ENCODE peak calls at places on chromosome X, in seven cellular contexts. B, O, W, U, E, Z and J are unnamed samples.

GRCh38 chrX:118353081-118353850 is 7.4 kb downstream of the WDR44 start:
- DNase-seq in E (no peak), B (no peak), O (no peak), Z (no peak), U (no peak), W (no peak), J (no peak)

GRCh38 chrX:153953342-153953830 is 8.9 kb upstream of the RENBP start:
- DNase-seq in B (peak), W (peak), O (peak), E (peak), Z (peak), U (peak), J (peak)

GRCh38 chrX:71107762-71108360 is 1.3 kb upstream of the CXorf65 start:
- DNase-seq in Z (no peak), B (no peak), W (no peak), E (no peak), O (no peak), U (no peak), J (no peak)

GRCh38 chrX:14776901-14777300 is 96.0 kb downstream of the FANCB start:
- DNase-seq in E (no peak), B (no peak), O (no peak), Z (no peak), W (no peak), U (no peak), J (no peak)

GRCh38 chrX:13164611-13165010 is 120.2 kb upstream of the FAM9C start:
- DNase-seq in O (no peak), U (no peak), E (no peak), W (no peak), B (no peak), Z (no peak), J (no peak)

GRCh38 chrX:105314468-105314867 is 94.0 kb upstream of the TEX13A start:
- DNase-seq in E (no peak), O (no peak), W (no peak), B (no peak), U (peak), Z (peak), J (no peak)

GRCh38 chrX:122565952-122566351 is 618.1 kb upstream of the GRIA3 start:
- DNase-seq in B (no peak), Z (peak), O (no peak), U (peak), E (peak), W (no peak), J (no peak)

GRCh38 chrX:2784026-2784425 is 32.2 kb downstream of the XG start:
- DNase-seq in B (no peak), Z (no peak), U (peak), W (no peak), E (no peak), O (no peak), J (no peak)

GRCh38 chrX:74246524-74246923 is 57.5 kb upstream of the ZCCHC13 start:
- DNase-seq in O (no peak), Z (peak), U (peak), W (no peak), E (no peak), B (no peak), J (no peak)

GRCh38 chrX:109475174-109475891 is 6.6 kb downstream of the GUCY2F start:
- DNase-seq in E (peak), W (peak), B (no peak), O (peak), U (peak), Z (peak), J (no peak)

GRCh38 chrX:153414838-153415552 is 3.7 kb downstream of the ZFP92 start:
- DNase-seq in B (peak), E (no peak), Z (no peak), U (peak), W (no peak), O (no peak), J (no peak)

GRCh38 chrX:103879339-103879738 is 47.3 kb upstream of the RAB9B start:
- DNase-seq in W (no peak), B (no peak), Z (peak), O (no peak), E (no peak), U (peak), J (no peak)

GRCh38 chrX:10143071-10143983 is 13.4 kb upstream of the CLCN4 start:
- DNase-seq in B (no peak), Z (no peak), O (no peak), E (no peak), U (no peak), W (no peak), J (no peak)

GRCh38 chrX:80879143-80879542 is 69.5 kb upstream of the BRWD3 start:
- DNase-seq in B (no peak), Z (peak), E (peak), O (no peak), U (no peak), W (no peak), J (no peak)

GRCh38 chrX:23799469-23800065 is 16.6 kb downstream of the SAT1 start:
- DNase-seq in Z (no peak), U (peak), W (no peak), B (no peak), O (no peak), E (peak), J (no peak)

GRCh38 chrX:105063743-105064142 is 156.8 kb downstream of the TEX13A start:
- DNase-seq in W (no peak), O (no peak), E (no peak), U (no peak), B (no peak), Z (peak), J (no peak)

GRCh38 chrX:34874763-34875162 is 67.8 kb upstream of the FAM47B start:
- DNase-seq in E (no peak), W (no peak), B (no peak), O (no peak), Z (peak), U (no peak), J (no peak)

GRCh38 chrX:2710041-2710471 is 19.0 kb downstream of the CD99 start:
- DNase-seq in Z (peak), O (no peak), E (peak), W (no peak), B (no peak), U (peak), J (no peak)

GRCh38 chrX:15340867-15341266 is 5.5 kb upstream of the PIGA start:
- DNase-seq in W (no peak), B (no peak), E (no peak), U (no peak), Z (no peak), O (no peak), J (no peak)

GRCh38 chrX:30635630-30636029 is 17.6 kb upstream of the GK start:
- DNase-seq in O (no peak), W (no peak), Z (peak), B (no peak), E (no peak), U (no peak), J (no peak)

GRCh38 chrX:154348114-154348531 is 26.3 kb downstream of the FLNA start:
- DNase-seq in W (no peak), Z (no peak), E (no peak), U (peak), B (peak), O (no peak), J (peak)

GRCh38 chrX:54992911-54993622 is 921 bp downstream of the PFKFB1 start:
- DNase-seq in W (no peak), E (no peak), B (no peak), U (no peak), Z (no peak), O (no peak), J (no peak)

GRCh38 chrX:97389761-97390192 is 506.1 kb downstream of the RPA4 start:
- DNase-seq in O (no peak), U (peak), E (peak), W (no peak), Z (peak), B (no peak), J (no peak)

GRCh38 chrX:44937606-44938005 is 64.6 kb downstream of the KDM6A start:
- DNase-seq in B (no peak), Z (no peak), W (no peak), E (no peak), O (no peak), U (no peak), J (no peak)

GRCh38 chrX:120015145-120016067 is 62.1 kb downstream of the RHOXF2B start:
- DNase-seq in O (no peak), E (peak), W (peak), U (no peak), B (no peak), Z (no peak), J (no peak)

GRCh38 chrX:13022926-13023325 is 21.5 kb downstream of the FAM9C start:
- DNase-seq in O (no peak), W (no peak), Z (no peak), E (no peak), B (no peak), U (no peak), J (no peak)

GRCh38 chrX:13829995-13830394 is 13.1 kb upstream of the GPM6B start:
- DNase-seq in E (no peak), B (no peak), W (no peak), U (no peak), Z (no peak), O (no peak), J (no peak)

GRCh38 chrX:121260568-121261240 is 213.3 kb downstream of the GLUD2 start:
- DNase-seq in W (no peak), B (no peak), U (peak), Z (no peak), O (no peak), E (peak), J (no peak)

GRCh38 chrX:130869239-130869638 is 33.8 kb downstream of the ENOX2 start:
- DNase-seq in U (no peak), Z (no peak), O (no peak), W (no peak), B (no peak), E (no peak), J (no peak)

GRCh38 chrX:39162322-39162721 is 361.1 kb downstream of the MID1IP1 start:
- DNase-seq in W (peak), B (peak), Z (no peak), O (no peak), E (peak), U (no peak), J (no peak)

GRCh38 chrX:39910651-39911050 is 187.1 kb downstream of the BCOR start:
- DNase-seq in B (no peak), E (no peak), W (no peak), O (no peak), U (no peak), Z (no peak), J (no peak)

GRCh38 chrX:134173541-134174272 is 63.3 kb upstream of the CCDC160 start:
- DNase-seq in U (no peak), Z (no peak), W (no peak), E (no peak), B (no peak), O (no peak), J (no peak)

GRCh38 chrX:153874091-153874365 is 11.9 kb downstream of the L1CAM start:
- DNase-seq in E (no peak), Z (no peak), O (no peak), U (no peak), B (no peak), W (no peak), J (no peak)

GRCh38 chrX:95318882-95319281 is 1365.8 kb upstream of the DIAPH2 start:
- DNase-seq in E (peak), W (no peak), O (no peak), U (peak), Z (peak), B (no peak), J (no peak)
- TF ChIP-seq CTCF in E (peak), W (no peak), O (no peak), U (peak), Z (peak), B (no peak), J (no peak)

DNA sequence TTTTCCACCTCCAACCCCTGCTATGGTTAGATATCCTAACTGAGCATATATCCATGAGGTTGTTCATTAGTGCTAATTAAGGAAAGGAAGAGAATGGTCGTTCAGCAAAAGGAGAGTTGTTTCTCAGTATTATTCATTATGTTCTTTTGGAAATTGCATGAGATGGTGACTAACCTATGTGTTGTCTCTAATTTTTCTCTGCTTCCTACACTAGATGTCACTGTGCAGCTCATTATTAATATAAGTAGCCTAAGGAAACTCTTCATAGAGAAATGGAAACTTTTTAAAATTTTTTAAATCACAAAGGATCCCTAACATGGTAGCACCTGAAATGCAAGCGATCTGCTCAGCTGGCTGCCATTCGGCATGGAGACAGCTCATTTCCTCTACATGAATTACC is 67.7 kb upstream of the FAM9A start:
- DNase-seq in E (no peak), U (peak), Z (peak), B (no peak), W (no peak), O (no peak), J (no peak)
- TF ChIP-seq CTCF in E (peak), U (peak), Z (peak), B (no peak), W (no peak), O (peak), J (no peak)

GRCh38 chrX:48022740-48023139 is 16.0 kb downstream of the SPACA5 start:
- DNase-seq in B (no peak), Z (no peak), O (no peak), E (no peak), U (peak), W (no peak), J (no peak)

GRCh38 chrX:48021026-48021900 is 14.5 kb downstream of the SPACA5 start:
- DNase-seq in W (peak), B (peak), Z (peak), U (peak), O (peak), E (peak), J (peak)

GRCh38 chrX:48022100-48022499 is 15.3 kb downstream of the SPACA5 start:
- DNase-seq in Z (no peak), B (no peak), O (no peak), W (no peak), U (no peak), E (no peak), J (no peak)

GRCh38 chrX:48028091-48028490 is 21.3 kb downstream of the SPACA5 start:
- DNase-seq in U (no peak), W (no peak), Z (no peak), B (no peak), O (no peak), E (no peak), J (no peak)

DNA sequence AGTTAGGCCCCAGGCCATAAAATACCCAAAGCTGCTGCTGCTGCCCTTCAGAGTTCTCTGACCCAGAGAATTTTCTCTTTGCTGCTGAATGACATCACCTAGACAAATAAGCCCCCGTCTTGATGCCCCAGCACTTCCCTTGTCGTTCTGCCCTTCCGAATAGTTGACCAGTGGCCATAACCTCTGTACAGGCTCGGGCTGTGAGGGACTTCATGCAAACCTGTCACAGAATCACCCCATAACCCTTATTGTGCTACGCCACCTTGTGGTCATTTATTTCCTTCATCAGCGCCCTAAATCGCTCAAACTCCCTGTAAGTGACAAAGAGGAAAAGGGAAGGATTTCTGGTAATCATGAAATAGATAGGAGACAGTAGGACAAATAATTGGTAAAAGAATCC is 18.8 kb downstream of the SPACA5 start:
- DNase-seq in W (no peak), U (peak), E (peak), O (peak), B (no peak), Z (peak), J (no peak)
- TF ChIP-seq CTCF in W (peak), U (peak), E (peak), O (peak), B (peak), Z (peak), J (peak)

DNA sequence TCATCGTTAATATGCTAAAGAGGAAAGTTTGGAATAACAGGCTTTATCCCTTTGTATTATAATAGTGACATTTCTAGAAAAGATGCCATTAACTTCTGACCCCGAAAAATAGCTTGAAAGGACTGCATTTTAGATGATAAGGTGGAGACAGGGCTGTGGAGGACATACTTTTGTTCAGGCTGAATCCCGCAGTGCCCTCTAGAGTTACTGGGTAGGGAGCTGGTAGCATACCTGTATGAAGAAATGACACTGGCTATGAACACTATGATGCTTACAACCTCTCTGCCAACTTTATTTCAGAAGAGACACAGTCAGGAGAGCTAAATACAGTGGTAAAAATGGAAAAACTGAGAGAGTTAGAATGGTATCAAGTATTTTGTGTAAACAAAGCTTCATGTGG is 8.1 kb downstream of the IL1RAPL1 start:
- DNase-seq in Z (no peak), B (no peak), U (no peak), O (no peak), W (no peak), E (no peak), J (no peak)
- TF ChIP-seq CTCF in Z (peak), B (no peak), U (no peak), O (no peak), W (no peak), E (no peak), J (no peak)

GRCh38 chrX:70001269-70001668 is 48.5 kb downstream of the AWAT2 start:
- DNase-seq in Z (no peak), U (peak), B (no peak), W (no peak), E (no peak), O (peak), J (no peak)

GRCh38 chrX:69991685-69992084 is 58.1 kb downstream of the AWAT2 start:
- DNase-seq in O (peak), E (no peak), B (no peak), W (no peak), Z (no peak), U (no peak), J (no peak)

GRCh38 chrX:69993494-69993893 is 56.2 kb downstream of the AWAT2 start:
- DNase-seq in Z (no peak), E (no peak), W (no peak), B (no peak), O (no peak), U (no peak), J (no peak)

GRCh38 chrX:69995400-69996101 is 54.2 kb downstream of the AWAT2 start:
- DNase-seq in Z (no peak), B (no peak), W (no peak), U (no peak), O (no peak), E (no peak), J (no peak)

DNA sequence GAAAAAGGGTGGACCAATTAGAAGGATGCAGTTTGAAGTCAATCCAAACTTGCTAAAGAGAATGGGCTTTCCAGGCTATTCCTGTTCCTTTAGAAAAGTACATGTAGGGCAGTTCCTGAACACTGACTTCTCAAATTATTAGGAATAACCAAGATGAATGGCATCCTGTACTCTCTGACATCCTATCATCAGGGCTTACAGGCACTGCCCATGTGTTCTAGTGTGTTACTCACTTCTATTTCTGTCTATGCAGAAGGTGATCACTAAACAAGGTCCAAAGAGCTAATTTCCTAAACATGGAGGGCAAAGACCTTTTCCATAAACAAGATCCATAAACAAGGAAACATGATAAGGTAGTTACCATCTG is 53.7 kb downstream of the AWAT2 start:
- DNase-seq in B (no peak), Z (no peak), U (no peak), W (no peak), O (no peak), E (no peak), J (no peak)
- TF ChIP-seq CTCF in B (no peak), Z (no peak), U (no peak), W (no peak), O (no peak), E (no peak), J (no peak)

DNA sequence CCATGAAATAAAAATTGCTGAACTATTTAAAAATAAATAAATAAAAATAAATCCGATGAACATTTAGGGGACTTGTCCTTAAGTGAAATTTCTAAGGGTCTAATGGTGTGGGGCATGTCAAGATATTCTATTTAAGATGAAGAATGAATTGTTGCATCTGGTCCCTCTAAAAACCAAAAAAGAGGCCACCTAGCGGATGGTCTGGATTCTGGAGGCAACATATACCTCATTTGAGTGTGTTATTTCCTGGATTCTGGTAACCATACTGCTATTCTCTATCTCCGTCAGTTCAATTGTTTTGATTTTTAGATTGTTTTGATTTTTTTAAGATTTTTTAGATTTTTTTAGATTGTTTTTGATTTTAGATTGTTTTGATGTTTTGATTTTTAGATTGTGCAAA is 28.3 kb downstream of the AGTR2 start:
- DNase-seq in O (no peak), E (no peak), B (no peak), W (no peak), U (no peak), Z (peak), J (no peak)
- TF ChIP-seq CTCF in O (no peak), E (no peak), B (no peak), W (no peak), U (peak), Z (peak), J (no peak)

DNA sequence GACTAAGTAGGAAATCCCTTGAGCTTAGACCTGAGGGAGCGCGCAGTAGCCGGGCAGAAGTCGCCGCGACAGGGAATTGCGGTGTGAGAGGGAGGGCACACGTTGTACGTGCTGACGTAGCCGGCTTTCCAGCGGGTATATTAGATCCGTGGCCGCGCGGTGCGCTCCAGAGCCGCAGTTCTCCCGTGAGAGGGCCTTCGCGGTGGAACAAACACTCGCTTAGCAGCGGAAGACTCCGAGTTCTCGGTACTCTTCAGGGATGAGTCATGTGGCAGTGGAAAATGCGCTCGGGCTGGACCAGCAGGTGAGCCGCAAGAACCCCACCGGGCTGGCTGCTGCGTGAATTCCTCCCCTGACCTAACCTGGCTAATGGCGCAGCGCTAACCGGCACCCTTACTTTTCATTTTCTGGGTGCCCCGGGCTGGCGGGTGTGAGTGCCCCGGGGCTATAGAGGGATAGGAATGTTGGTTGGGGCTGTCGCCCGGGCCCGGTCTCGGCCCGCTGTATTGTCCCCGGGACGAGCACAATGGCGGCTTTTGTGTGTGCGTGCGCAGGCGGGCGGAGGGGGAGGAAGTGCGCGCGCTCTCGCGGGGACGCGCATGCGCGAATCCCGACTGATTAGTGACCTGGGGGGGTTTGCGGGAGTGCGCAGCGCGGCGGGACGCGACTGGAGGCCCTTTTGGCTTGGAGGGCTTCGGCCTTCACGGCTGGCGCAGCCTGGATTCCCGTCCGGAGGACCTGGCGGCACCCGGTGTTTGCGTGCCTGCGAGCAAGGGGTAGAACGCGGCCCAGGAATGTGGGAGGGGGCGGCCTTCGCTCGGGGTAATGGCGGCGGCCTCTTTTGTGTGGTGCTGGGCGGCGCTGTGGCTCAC is at the start of gene DDX3X:
- DNase-seq in U (peak), W (peak), Z (peak), B (peak), O (peak), E (peak), J (peak)
- TF ChIP-seq CTCF in U (peak), W (peak), Z (peak), B (peak), O (no peak), E (no peak), J (no peak)